ENCODE peak calls at places on chromosomes 11 and 22, in eight cellular contexts. A is NCI-H187 treated with DMSO at 0.1 percent for 48 hours; C is GM10248; T is bronchial epithelial cell; X is memory B cell; V is SW 1271; Z is stimulated activated CD8-positive, alpha-beta memory T cell treated with anti-CD3 and anti-CD28 coated beads, Interleukin-12 subunit alpha, Interleukin-12 subunit beta, amount 100 ng/mL, for 1 hour; B is cardiac muscle cell. D is an unnamed sample.

GRCh38 chr22:50600967-50601668 is 525 bp downstream of the MAPK8IP2 start:
- DNase-seq in A (no peak), C (no peak), T (no peak), X (no peak), V (no peak), Z (no peak), B (peak), D (peak)

GRCh38 chr11:61369372-61370348 is 7.5 kb downstream of the TMEM138 start:
- DNase-seq in A (no peak), C (peak), T (peak), X (no peak), V (no peak), Z (no peak), B (no peak), D (no peak)

GRCh38 chr11:86688398-86689179 is 16.2 kb upstream of the ME3 start:
- DNase-seq in A (no peak), C (peak), T (peak), X (no peak), V (no peak), Z (no peak), B (no peak), D (no peak)

GRCh38 chr22:27086728-27087450 is 429.5 kb downstream of the MIAT start:
- DNase-seq in A (no peak), C (no peak), T (no peak), X (no peak), V (no peak), Z (no peak), B (no peak), D (no peak)

GRCh38 chr22:24429411-24430365 is 2.3 kb downstream of the ADORA2A start:
- DNase-seq in A (no peak), C (peak), T (no peak), X (peak), V (no peak), Z (no peak), B (no peak), D (peak)

GRCh38 chr11:117923773-117924172 is 5.4 kb downstream of the TMPRSS13 start:
- DNase-seq in A (no peak), C (no peak), T (no peak), X (no peak), V (no peak), Z (no peak), B (no peak), D (no peak)

GRCh38 chr11:96154802-96155520 is 188.0 kb downstream of the MAML2 start:
- DNase-seq in A (no peak), C (no peak), T (peak), X (no peak), V (no peak), Z (no peak), B (no peak), D (peak)

GRCh38 chr11:96483550-96483949 is 93.7 kb downstream of the JRKL start:
- DNase-seq in A (no peak), C (no peak), T (no peak), X (no peak), V (no peak), Z (no peak), B (no peak), D (no peak)

GRCh38 chr11:45181595-45182550 is 35.4 kb downstream of the PRDM11 start:
- DNase-seq in A (no peak), C (no peak), T (no peak), X (no peak), V (no peak), Z (no peak), B (no peak), D (no peak)

GRCh38 chr11:41245704-41246398 is 213.6 kb downstream of the LRRC4C start:
- DNase-seq in A (no peak), C (no peak), T (no peak), X (no peak), V (no peak), Z (no peak), B (no peak), D (peak)

GRCh38 chr11:9862981-9863380 is 199.1 kb downstream of the SWAP70 start:
- DNase-seq in A (no peak), C (no peak), T (no peak), X (no peak), V (no peak), Z (no peak), B (no peak), D (no peak)